ENCODE peak calls at places on chromosomes 5 and 9, in ten cellular contexts. D is uterus; E is HCT116; V is IMR-90; Q is thyroid gland; A is CD8-positive, alpha-beta memory T cell; J is bronchial epithelial cell; K is colonic mucosa; P is lower lobe of right lung; F is psoas muscle. B is an unnamed sample. For H3K27me3, the result is how much of the 10 kb centered on the place peaks cover.

GRCh38 chr5:57482671-57483106 is at the start of gene ACTBL2:
- DNase-seq in J (peak), K (no peak), V (peak), Q (no peak), P (no peak), E (no peak), D (no peak), F (no peak), A (no peak), B (peak)

GRCh38 chr5:140340605-140341004 is 5.8 kb downstream of the HBEGF start:
- DNase-seq in E (no peak), K (no peak), V (no peak), F (no peak), P (no peak), D (no peak), J (no peak), Q (no peak), A (no peak), B (no peak)

GRCh38 chr9:112112941-112113399 is 62.1 kb downstream of the SUSD1 start:
- DNase-seq in A (no peak), V (no peak), P (no peak), E (peak), F (no peak), J (peak), K (peak), Q (peak), D (no peak), B (peak)

GRCh38 chr5:57298985-57299491 is 125.2 kb downstream of the GPBP1 start:
- DNase-seq in A (no peak), V (peak), P (no peak), K (peak), D (peak), F (no peak), E (peak), J (peak), Q (no peak), B (no peak)

GRCh38 chr5:150064681-150065220 is 21.6 kb downstream of the CSF1R start:
- DNase-seq in Q (no peak), D (no peak), V (no peak), A (no peak), E (no peak), P (no peak), J (no peak), F (peak), K (no peak), B (peak)

GRCh38 chr9:26210338-26210851 is 532.2 kb upstream of the TUSC1 start:
- DNase-seq in F (no peak), J (no peak), P (no peak), E (no peak), Q (no peak), V (peak), D (no peak), A (no peak), K (no peak), B (no peak)

GRCh38 chr5:7540806-7541205 is 144.9 kb downstream of the ADCY2 start:
- DNase-seq in D (no peak), K (no peak), E (no peak), Q (no peak), A (no peak), F (no peak), J (no peak), V (no peak), P (no peak), B (no peak)

GRCh38 chr5:73380052-73380451 is 68.5 kb downstream of the FOXD1 start:
- DNase-seq in V (no peak), D (no peak), F (no peak), E (no peak), J (no peak), Q (no peak), K (no peak), A (no peak), P (no peak), B (no peak)

GRCh38 chr9:107213561-107214028 is 69.5 kb upstream of the RAD23B start:
- DNase-seq in Q (peak), F (no peak), A (peak), J (peak), D (no peak), E (peak), P (no peak), K (no peak), V (peak), B (no peak)

GRCh38 chr5:54264574-54264973 is 45.8 kb downstream of the ARL15 start:
- DNase-seq in E (no peak), A (no peak), F (no peak), Q (no peak), K (no peak), P (no peak), J (no peak), V (no peak), D (no peak), B (no peak)

DNA sequence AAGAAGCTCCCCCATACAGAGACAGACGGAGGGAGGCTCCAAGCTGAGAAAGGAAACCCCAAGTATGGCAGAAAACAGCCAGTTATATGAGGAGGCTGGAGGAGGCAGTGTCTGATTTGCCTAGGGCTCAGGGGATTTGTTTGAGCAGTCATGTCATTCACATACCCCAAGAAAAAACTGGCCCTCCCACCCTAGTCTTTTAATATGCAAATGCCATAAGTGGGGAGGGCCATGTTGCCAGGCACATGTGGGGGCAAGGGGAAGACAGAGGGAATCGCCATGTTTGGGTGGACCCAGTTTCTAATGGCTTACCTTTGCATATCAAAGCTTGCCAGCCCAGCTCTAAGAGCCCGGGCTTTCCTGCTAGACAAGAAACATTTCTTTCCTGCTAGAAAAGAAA is 1163.8 kb downstream of the TAF11L14 start:
- DNase-seq in J (no peak), A (no peak), F (no peak), D (no peak), Q (no peak), P (no peak), K (no peak), V (no peak), E (no peak), B (no peak)
- H3K4me3 ChIP-seq in J (no peak), A (no peak), F (no peak), D (no peak), Q (no peak), P (no peak), K (no peak), V (no peak), E (no peak), B (no peak)

DNA sequence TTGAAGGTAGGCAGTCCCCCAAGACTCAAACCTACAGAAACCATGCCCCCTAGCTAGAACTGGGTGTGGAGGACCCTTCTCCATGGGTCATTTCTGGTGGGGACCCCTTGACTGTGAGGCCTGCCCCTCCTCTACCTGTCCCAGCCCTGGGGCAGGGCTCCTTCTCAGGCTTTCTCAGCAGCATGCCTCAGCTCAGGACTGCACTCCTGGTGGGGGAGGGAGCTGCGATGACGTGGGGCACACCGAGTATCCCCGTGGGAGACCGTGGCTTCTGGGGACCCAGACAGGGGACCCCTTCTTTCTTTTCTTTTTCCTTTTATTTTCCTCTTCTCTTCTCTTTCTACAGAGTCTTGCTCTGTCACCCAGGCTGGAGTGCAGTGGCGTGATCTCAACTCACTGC is 27.0 kb upstream of the PITX1 start:
- DNase-seq in A (no peak), P (no peak), D (no peak), V (no peak), Q (no peak), F (peak), J (no peak), E (no peak), K (no peak), B (no peak)
- H3K27me3 ChIP-seq in A (under half), P (under half), D (under half), V (under half), Q (under half), F (under half), J (under half), E (under half), K (under half), B (under half)

GRCh38 chr5:84450617-84451414 is 66.1 kb upstream of the EDIL3 start:
- DNase-seq in V (peak), D (no peak), J (no peak), E (no peak), A (no peak), F (no peak), K (no peak), Q (no peak), P (no peak), B (no peak)

DNA sequence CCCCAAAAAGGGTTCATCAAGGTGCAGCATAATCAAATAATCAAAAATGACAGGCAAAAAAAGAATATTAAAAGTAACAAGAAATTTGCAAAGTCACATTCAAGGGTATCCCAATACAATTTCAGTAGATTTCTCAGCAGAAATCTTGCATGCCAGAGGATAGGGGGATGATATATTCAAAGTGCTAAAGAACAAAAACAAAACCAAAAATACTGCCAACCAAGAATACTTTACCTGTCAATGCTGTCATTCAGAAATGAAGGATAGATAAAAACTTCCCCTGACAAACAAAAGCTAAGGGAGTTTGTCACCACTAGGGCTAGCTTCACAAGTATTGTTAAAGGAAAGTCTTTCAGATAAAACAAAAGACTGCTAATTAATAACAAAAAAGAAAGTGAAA is 68.7 kb upstream of the EDIL3 start:
- DNase-seq in V (no peak), E (no peak), F (no peak), J (no peak), A (no peak), D (no peak), K (no peak), Q (no peak), P (no peak), B (no peak)
- H3K4me3 ChIP-seq in V (no peak), E (no peak), F (no peak), J (no peak), A (no peak), D (no peak), K (no peak), Q (no peak), P (no peak), B (no peak)

DNA sequence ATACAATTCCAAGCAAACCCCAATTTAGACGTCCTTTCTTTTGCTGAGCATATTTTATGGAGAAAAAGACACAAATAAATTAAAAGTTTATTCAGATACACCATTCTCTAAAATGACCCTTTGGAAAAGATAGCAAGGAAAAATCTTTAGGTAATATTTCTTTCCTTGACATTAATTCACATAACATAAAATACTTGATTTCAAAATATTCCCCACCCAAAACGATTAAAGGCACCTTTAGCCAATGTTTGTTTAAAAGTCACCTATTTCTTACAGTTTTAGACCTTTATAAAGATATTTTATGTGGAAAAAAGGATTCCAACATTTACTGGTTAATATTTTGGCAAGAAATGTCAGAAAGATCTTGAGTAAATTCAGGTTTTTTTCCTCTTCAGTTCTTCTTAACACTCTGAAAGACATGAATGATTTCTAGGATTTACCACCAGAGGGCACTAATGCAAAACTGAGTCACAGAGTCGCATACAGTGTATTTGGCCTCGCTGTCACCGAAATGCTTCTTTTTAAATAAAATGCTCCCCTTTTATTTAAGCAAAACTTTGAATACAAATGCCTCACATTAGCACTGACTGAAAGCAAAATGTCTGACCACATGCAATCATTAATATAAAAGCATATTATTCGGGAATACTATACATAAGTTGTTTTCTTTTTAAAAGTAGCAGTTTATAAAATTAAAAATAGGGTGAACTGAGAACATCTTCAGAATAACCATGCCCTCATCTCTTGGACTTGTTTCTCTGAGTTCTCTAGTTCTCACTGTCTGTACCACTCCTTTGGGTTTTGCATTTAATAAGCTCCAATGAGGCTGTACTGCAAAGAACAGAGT is 122.5 kb downstream of the SLC1A3 start:
- DNase-seq in F (no peak), E (no peak), A (no peak), Q (no peak), P (no peak), D (no peak), K (no peak), V (peak), J (peak), B (no peak)
- H3K27me3 ChIP-seq in F (under half), E (under half), A (under half), Q (under half), P (under half), D (under half), K (under half), V (under half), J (under half), B (under half)

GRCh38 chr5:43244823-43245565 is 53.0 kb downstream of the NIM1K start:
- DNase-seq in F (no peak), V (no peak), D (no peak), J (no peak), P (no peak), A (no peak), E (no peak), Q (no peak), K (no peak), B (no peak)
- H3K4me3 ChIP-seq in F (no peak), V (no peak), D (no peak), J (no peak), P (no peak), A (no peak), E (no peak), Q (no peak), K (no peak), B (no peak)

GRCh38 chr9:1034271-1034670 is 15.9 kb upstream of the DMRT2 start:
- DNase-seq in K (no peak), E (no peak), Q (no peak), D (no peak), P (no peak), J (no peak), A (no peak), V (no peak), F (no peak), B (no peak)

DNA sequence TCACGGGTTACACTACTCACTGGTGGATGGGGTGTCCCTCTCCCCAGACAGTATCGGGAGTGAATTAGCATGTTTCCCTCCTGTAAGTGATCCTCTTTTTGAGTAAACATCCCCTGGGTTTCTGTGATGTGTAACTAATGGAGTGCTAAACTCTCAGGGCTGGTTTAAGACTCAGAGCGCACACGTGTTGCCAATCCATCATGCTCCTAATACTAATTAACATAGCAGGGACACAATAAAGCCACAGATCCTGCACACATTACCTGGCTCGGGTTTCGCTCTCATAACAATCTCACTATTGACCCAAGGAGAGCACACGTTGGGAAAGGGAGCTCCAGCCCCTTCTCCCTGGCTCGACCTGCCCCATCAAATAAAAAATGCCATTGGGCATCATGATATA is 18.0 kb upstream of the DMRT2 start:
- DNase-seq in K (no peak), Q (no peak), D (no peak), A (no peak), E (no peak), J (no peak), F (no peak), P (no peak), V (no peak), B (no peak)
- H3K27me3 ChIP-seq in K (under half), Q (under half), D (under half), A (under half), E (under half), J (under half), F (under half), P (under half), V (under half), B (under half)

DNA sequence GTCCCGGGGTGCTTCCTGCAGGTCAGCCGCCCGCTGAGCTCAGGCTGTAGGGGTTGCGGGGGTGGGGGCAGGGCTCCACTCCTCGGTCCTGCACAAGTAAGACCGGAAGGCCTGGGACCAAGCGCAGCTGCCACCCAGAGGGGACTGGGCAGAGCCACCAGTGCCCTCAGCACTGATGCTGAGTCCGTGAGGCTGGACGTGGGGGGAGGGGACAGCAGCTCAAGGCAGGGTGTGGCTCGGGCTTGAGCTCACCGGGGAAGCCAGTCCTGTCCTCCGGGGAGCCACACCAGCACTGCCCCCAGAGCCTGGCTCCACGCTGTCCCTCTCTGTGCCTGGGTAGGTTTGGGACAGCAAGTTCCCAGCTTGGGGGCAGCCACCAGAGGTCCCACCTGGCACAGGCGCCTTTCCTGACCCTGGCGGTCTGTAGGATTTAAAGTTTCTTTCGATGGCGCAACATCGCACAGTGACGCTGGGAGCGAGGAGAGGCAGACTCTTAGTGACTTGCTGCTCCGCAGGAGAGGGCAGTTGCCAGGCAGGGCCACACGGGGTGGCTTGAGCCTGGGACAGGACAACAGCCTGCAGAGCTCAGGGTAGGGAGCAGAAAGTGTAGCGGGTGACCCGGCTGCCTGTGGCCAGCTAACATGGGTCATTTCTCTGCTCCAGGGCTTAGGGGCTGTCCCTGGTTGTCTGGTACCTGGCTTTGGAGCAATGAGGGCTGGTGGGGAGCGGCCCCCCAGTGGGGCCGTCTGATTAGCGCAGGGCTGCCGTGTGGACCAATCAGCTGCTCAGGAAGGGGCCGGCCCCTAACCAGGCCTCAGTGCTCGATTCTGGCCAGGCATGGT is 5.7 kb downstream of the LCN1 start:
- DNase-seq in Q (no peak), F (no peak), D (no peak), E (no peak), V (no peak), K (no peak), A (no peak), P (peak), J (no peak), B (peak)
- H3K4me3 ChIP-seq in Q (no peak), F (no peak), D (no peak), E (no peak), V (no peak), K (no peak), A (no peak), P (no peak), J (no peak), B (no peak)